ENCODE peak calls at places on chromosomes 2 and 18, in eight cellular contexts. One of them, this sample, is unnamed.

GRCh38 chr2:119864318-119864717 is 104.6 kb downstream of the PTPN4 start:
- DNase-seq in GM23248: no peak
- DNase-seq in left cardiac atrium: no peak
- DNase-seq in A172: peak; percentile 21
- DNase-seq in Kasumi-1: peak; percentile 89
- DNase-seq in activated CD4-positive, alpha-beta T cell treated with anti-CD3 and anti-CD28 coated beads for 4 hours: no peak
- DNase-seq in stimulated activated CD8-positive, alpha-beta memory T cell treated with anti-CD3 and anti-CD28 coated beads, Interleukin-7, amount 100 ng/mL, for 1 hour: no peak
- DNase-seq in AG08395: no peak
- DNase-seq in this sample: no peak

GRCh38 chr2:63040586-63040985 is 10.0 kb upstream of the OTX1 start:
- DNase-seq in GM23248: no peak
- DNase-seq in A172: no peak
- DNase-seq in left cardiac atrium: no peak
- DNase-seq in AG08395: no peak
- DNase-seq in activated CD4-positive, alpha-beta T cell treated with anti-CD3 and anti-CD28 coated beads for 4 hours: no peak
- DNase-seq in Kasumi-1: no peak
- DNase-seq in stimulated activated CD8-positive, alpha-beta memory T cell treated with anti-CD3 and anti-CD28 coated beads, Interleukin-7, amount 100 ng/mL, for 1 hour: no peak
- DNase-seq in this sample: no peak

GRCh38 chr2:37306024-37306423 is 18.6 kb downstream of the PRKD3 start:
- DNase-seq in A172: no peak
- DNase-seq in AG08395: no peak
- DNase-seq in stimulated activated CD8-positive, alpha-beta memory T cell treated with anti-CD3 and anti-CD28 coated beads, Interleukin-7, amount 100 ng/mL, for 1 hour: no peak
- DNase-seq in left cardiac atrium: no peak
- DNase-seq in GM23248: no peak
- DNase-seq in Kasumi-1: no peak
- DNase-seq in activated CD4-positive, alpha-beta T cell treated with anti-CD3 and anti-CD28 coated beads for 4 hours: no peak
- DNase-seq in this sample: no peak

GRCh38 chr2:3021720-3022119 is 355.9 kb downstream of the EIPR1 start:
- DNase-seq in activated CD4-positive, alpha-beta T cell treated with anti-CD3 and anti-CD28 coated beads for 4 hours: no peak
- DNase-seq in A172: no peak
- DNase-seq in Kasumi-1: no peak
- DNase-seq in left cardiac atrium: no peak
- DNase-seq in GM23248: no peak
- DNase-seq in stimulated activated CD8-positive, alpha-beta memory T cell treated with anti-CD3 and anti-CD28 coated beads, Interleukin-7, amount 100 ng/mL, for 1 hour: no peak
- DNase-seq in AG08395: no peak
- DNase-seq in this sample: no peak

GRCh38 chr2:113012436-113013335 is 7.4 kb downstream of the IL36A start:
- DNase-seq in left cardiac atrium: no peak
- DNase-seq in A172: peak; percentile 94
- DNase-seq in stimulated activated CD8-positive, alpha-beta memory T cell treated with anti-CD3 and anti-CD28 coated beads, Interleukin-7, amount 100 ng/mL, for 1 hour: no peak
- DNase-seq in AG08395: no peak
- DNase-seq in activated CD4-positive, alpha-beta T cell treated with anti-CD3 and anti-CD28 coated beads for 4 hours: no peak
- DNase-seq in GM23248: peak; percentile 48
- DNase-seq in Kasumi-1: no peak
- DNase-seq in this sample: no peak

GRCh38 chr2:25187729-25188350 is 19.5 kb upstream of the POMC start:
- DNase-seq in AG08395: no peak
- DNase-seq in A172: no peak
- DNase-seq in GM23248: no peak
- DNase-seq in stimulated activated CD8-positive, alpha-beta memory T cell treated with anti-CD3 and anti-CD28 coated beads, Interleukin-7, amount 100 ng/mL, for 1 hour: no peak
- DNase-seq in Kasumi-1: no peak
- DNase-seq in left cardiac atrium: no peak
- DNase-seq in activated CD4-positive, alpha-beta T cell treated with anti-CD3 and anti-CD28 coated beads for 4 hours: no peak
- DNase-seq in this sample: no peak

GRCh38 chr18:53070706-53071105 is 730.7 kb downstream of the DCC start:
- DNase-seq in GM23248: no peak
- DNase-seq in stimulated activated CD8-positive, alpha-beta memory T cell treated with anti-CD3 and anti-CD28 coated beads, Interleukin-7, amount 100 ng/mL, for 1 hour: no peak
- DNase-seq in activated CD4-positive, alpha-beta T cell treated with anti-CD3 and anti-CD28 coated beads for 4 hours: no peak
- DNase-seq in AG08395: no peak
- DNase-seq in A172: no peak
- DNase-seq in Kasumi-1: no peak
- DNase-seq in left cardiac atrium: no peak
- DNase-seq in this sample: no peak

GRCh38 chr18:49985246-49985645 is 171.9 kb upstream of the ACAA2 start:
- DNase-seq in left cardiac atrium: no peak
- DNase-seq in AG08395: no peak
- DNase-seq in Kasumi-1: no peak
- DNase-seq in stimulated activated CD8-positive, alpha-beta memory T cell treated with anti-CD3 and anti-CD28 coated beads, Interleukin-7, amount 100 ng/mL, for 1 hour: no peak
- DNase-seq in GM23248: no peak
- DNase-seq in activated CD4-positive, alpha-beta T cell treated with anti-CD3 and anti-CD28 coated beads for 4 hours: no peak
- DNase-seq in A172: no peak
- DNase-seq in this sample: peak; percentile 79